ENCODE peak calls at places on chromosome 5, in ten cellular contexts. P is HuH-7.5; C is hippocampal formation; G is endothelial cell; A is stimulated activated CD4-positive, alpha-beta T cell treated with anti-CD3 and anti-CD28 coated beads, Interleukin-12 subunit alpha, Interleukin-12 subunit beta, amount 100 ng/mL, for 24 hours; F is NAMALWA; T is heart right ventricle; Z is T follicular helper cell; K is HTR-8/SVneo; E is AG08396. S is an unnamed sample.

GRCh38 chr5:133930061-133930823 is 38.2 kb downstream of the C5orf15 start:
- DNase-seq in P (no peak), C (no peak), G (no peak), A (peak; percentile 61), F (no peak), T (no peak), Z (peak; percentile 27), K (peak; percentile 28), E (peak; percentile 56), S (no peak)

GRCh38 chr5:56951946-56952691 is at the start of gene MIER3:
- DNase-seq in P (peak; percentile 77), C (peak; percentile 50), G (peak; percentile 82), A (peak; percentile 62), F (peak; percentile 64), T (peak; percentile 75), Z (peak; percentile 68), K (peak; percentile 85), E (peak; percentile 96), S (peak; percentile 48)

GRCh38 chr5:179960204-179960831 is 52.6 kb upstream of the TBC1D9B start:
- DNase-seq in P (no peak), C (no peak), G (no peak), A (no peak), F (no peak), T (no peak), Z (no peak), K (no peak), E (no peak), S (no peak)

GRCh38 chr5:124908603-124909451 is 162.4 kb upstream of the ZNF608 start:
- DNase-seq in P (no peak), C (peak; percentile 27), G (no peak), A (no peak), F (no peak), T (no peak), Z (no peak), K (no peak), E (no peak), S (no peak)

GRCh38 chr5:147576646-147577535 is 67.0 kb upstream of the DPYSL3 start:
- DNase-seq in P (peak; percentile 7), C (peak; percentile 11), G (peak; percentile 77), A (no peak), F (peak; percentile 36), T (peak; percentile 56), Z (no peak), K (peak; percentile 22), E (peak; percentile 53), S (no peak)

GRCh38 chr5:133445744-133446143 is 166.6 kb downstream of the FSTL4 start:
- DNase-seq in P (no peak), C (no peak), G (no peak), A (no peak), F (no peak), T (no peak), Z (no peak), K (no peak), E (no peak), S (no peak)

GRCh38 chr5:142871880-142872200 is 101.7 kb downstream of the ARHGAP26 start:
- DNase-seq in P (no peak), C (no peak), G (no peak), A (no peak), F (no peak), T (peak; percentile 41), Z (no peak), K (no peak), E (no peak), S (no peak)

GRCh38 chr5:159311063-159311462 is 19.2 kb downstream of the IL12B start:
- DNase-seq in P (no peak), C (no peak), G (no peak), A (no peak), F (no peak), T (no peak), Z (no peak), K (no peak), E (no peak), S (no peak)

GRCh38 chr5:15929616-15930303 is 249.8 kb downstream of the MARCHF11 start:
- DNase-seq in P (no peak), C (no peak), G (no peak), A (no peak), F (no peak), T (no peak), Z (no peak), K (no peak), E (peak; percentile 75), S (no peak)

GRCh38 chr5:141564216-141564692 is 54.5 kb downstream of the DIAPH1 start:
- DNase-seq in P (peak; percentile 15), C (peak; percentile 93), G (peak; percentile 63), A (peak; percentile 28), F (peak; percentile 98), T (peak; percentile 86), Z (peak; percentile 54), K (peak; percentile 56), E (peak; percentile 56), S (peak; percentile 72)

GRCh38 chr5:172571413-172571812 is 69.7 kb upstream of the NEURL1B start:
- DNase-seq in P (no peak), C (no peak), G (no peak), A (no peak), F (peak; percentile 16), T (no peak), Z (no peak), K (no peak), E (no peak), S (no peak)

GRCh38 chr5:181052928-181053759 is 13.1 kb downstream of the BTNL9 start:
- DNase-seq in P (no peak), C (no peak), G (peak; percentile 32), A (no peak), F (peak; percentile 19), T (no peak), Z (no peak), K (no peak), E (peak; percentile 39), S (no peak)

GRCh38 chr5:136137497-136138220 is 5.0 kb downstream of the SMAD5 start:
- DNase-seq in P (no peak), C (no peak), G (no peak), A (no peak), F (no peak), T (no peak), Z (no peak), K (no peak), E (no peak), S (no peak)

GRCh38 chr5:77683171-77683732 is 44.7 kb upstream of the OTP start:
- DNase-seq in P (no peak), C (no peak), G (no peak), A (no peak), F (no peak), T (no peak), Z (no peak), K (no peak), E (no peak), S (no peak)

GRCh38 chr5:86880785-86881492 is 263.2 kb downstream of the COX7C start:
- DNase-seq in P (peak; percentile 19), C (peak; percentile 84), G (peak; percentile 54), A (no peak), F (peak; percentile 79), T (peak; percentile 44), Z (peak; percentile 2), K (peak; percentile 51), E (peak; percentile 53), S (peak; percentile 65)

GRCh38 chr5:170745481-170746061 is 38.0 kb upstream of the GABRP start:
- DNase-seq in P (no peak), C (no peak), G (peak; percentile 35), A (no peak), F (no peak), T (peak; percentile 61), Z (no peak), K (peak; percentile 62), E (no peak), S (peak; percentile 79)

GRCh38 chr5:179240561-179240960 is 104.7 kb downstream of the ADAMTS2 start:
- DNase-seq in P (no peak), C (no peak), G (no peak), A (no peak), F (no peak), T (no peak), Z (no peak), K (no peak), E (no peak), S (no peak)

GRCh38 chr5:58354827-58355226 is 105.1 kb downstream of the PLK2 start:
- DNase-seq in P (no peak), C (no peak), G (no peak), A (no peak), F (no peak), T (no peak), Z (no peak), K (no peak), E (no peak), S (no peak)

GRCh38 chr5:169637856-169638190 is 748 bp downstream of the DOCK2 start:
- DNase-seq in P (no peak), C (no peak), G (no peak), A (peak; percentile 49), F (peak; percentile 80), T (no peak), Z (peak; percentile 54), K (no peak), E (no peak), S (no peak)

GRCh38 chr5:93598141-93598996 is 15.3 kb downstream of the NR2F1 start:
- DNase-seq in P (no peak), C (no peak), G (no peak), A (no peak), F (no peak), T (no peak), Z (no peak), K (no peak), E (peak; percentile 21), S (no peak)

GRCh38 chr5:176810687-176811501 is 535 bp downstream of the UNC5A start:
- DNase-seq in P (no peak), C (no peak), G (no peak), A (no peak), F (peak; percentile 24), T (no peak), Z (no peak), K (no peak), E (no peak), S (no peak)

GRCh38 chr5:164358531-164359259 is 853.3 kb downstream of the MAT2B start:
- DNase-seq in P (no peak), C (no peak), G (no peak), A (no peak), F (no peak), T (no peak), Z (no peak), K (no peak), E (no peak), S (no peak)

GRCh38 chr5:87231037-87231808 is 36.5 kb upstream of the RASA1 start:
- DNase-seq in P (no peak), C (no peak), G (no peak), A (no peak), F (no peak), T (no peak), Z (no peak), K (no peak), E (no peak), S (no peak)

GRCh38 chr5:77282337-77283027 is 72.0 kb downstream of the PDE8B start:
- DNase-seq in P (no peak), C (no peak), G (no peak), A (no peak), F (no peak), T (no peak), Z (no peak), K (peak; percentile 11), E (peak; percentile 71), S (no peak)

GRCh38 chr5:145776886-145777285 is 58.3 kb downstream of the PRELID2 start:
- DNase-seq in P (no peak), C (no peak), G (no peak), A (no peak), F (no peak), T (no peak), Z (no peak), K (no peak), E (peak; percentile 13), S (no peak)

GRCh38 chr5:138626333-138626944 is 51.2 kb upstream of the HSPA9 start:
- DNase-seq in P (no peak), C (no peak), G (no peak), A (no peak), F (no peak), T (no peak), Z (no peak), K (no peak), E (no peak), S (no peak)

GRCh38 chr5:73367650-73368049 is 80.9 kb downstream of the FOXD1 start:
- DNase-seq in P (no peak), C (no peak), G (no peak), A (no peak), F (no peak), T (no peak), Z (no peak), K (no peak), E (no peak), S (no peak)

GRCh38 chr5:148152785-148153184 is 15.6 kb upstream of the SPINK14 start:
- DNase-seq in P (no peak), C (no peak), G (no peak), A (no peak), F (no peak), T (no peak), Z (no peak), K (no peak), E (no peak), S (no peak)

S was measured in NT2/D1.